ENCODE peak calls at places on chromosome 13, in four cellular contexts. One of them, this sample, is unnamed.

GRCh38 chr13:104253063-104253680 is 1187.0 kb upstream of the SLC10A2 start:
- DNase-seq in HCT116: no peak
- DNase-seq in GM12878: no peak
- DNase-seq in H1: no peak
- DNase-seq in this sample: no peak

GRCh38 chr13:37448072-37448471 is 150.5 kb downstream of the POSTN start:
- DNase-seq in GM12878: no peak
- DNase-seq in HCT116: no peak
- DNase-seq in H1: no peak
- DNase-seq in this sample: no peak

GRCh38 chr13:83221256-83221655 is 661.0 kb downstream of the SLITRK1 start:
- DNase-seq in GM12878: no peak
- DNase-seq in H1: no peak
- DNase-seq in HCT116: no peak
- DNase-seq in this sample: no peak

GRCh38 chr13:23460921-23461320 is 27.4 kb upstream of the SACS start:
- DNase-seq in H1: no peak
- DNase-seq in HCT116: no peak
- DNase-seq in GM12878: no peak
- DNase-seq in this sample: no peak

GRCh38 chr13:19862511-19863313 is 737 bp downstream of the ZMYM5 start:
- DNase-seq in H1: no peak
- DNase-seq in HCT116: no peak
- DNase-seq in GM12878: no peak
- DNase-seq in this sample: peak

GRCh38 chr13:21813844-21814243 is 143.0 kb downstream of the FGF9 start:
- DNase-seq in HCT116: no peak
- DNase-seq in GM12878: no peak
- DNase-seq in H1: no peak
- DNase-seq in this sample: no peak

GRCh38 chr13:89267734-89268133 is 1596.6 kb downstream of the SLITRK5 start:
- DNase-seq in GM12878: no peak
- DNase-seq in HCT116: no peak
- DNase-seq in H1: no peak
- DNase-seq in this sample: no peak

GRCh38 chr13:73741111-73741510 is 393.1 kb downstream of the KLF12 start:
- DNase-seq in HCT116: no peak
- DNase-seq in GM12878: no peak
- DNase-seq in H1: no peak
- DNase-seq in this sample: no peak

GRCh38 chr13:34721631-34722144 is 220.4 kb upstream of the NBEA start:
- DNase-seq in H1: no peak
- DNase-seq in GM12878: no peak
- DNase-seq in HCT116: no peak
- DNase-seq in this sample: no peak

GRCh38 chr13:99214232-99214631 is 13.6 kb downstream of the UBAC2 start:
- DNase-seq in HCT116: no peak
- DNase-seq in GM12878: peak
- DNase-seq in H1: no peak
- DNase-seq in this sample: no peak

GRCh38 chr13:91740811-91741210 is 342.4 kb downstream of the GPC5 start:
- DNase-seq in GM12878: no peak
- DNase-seq in H1: no peak
- DNase-seq in HCT116: no peak
- DNase-seq in this sample: no peak

GRCh38 chr13:108276060-108276459 is 6.5 kb downstream of the TNFSF13B start:
- DNase-seq in HCT116: no peak
- DNase-seq in H1: no peak
- DNase-seq in GM12878: no peak
- DNase-seq in this sample: no peak

GRCh38 chr13:60591348-60591747 is 194.3 kb downstream of the TDRD3 start:
- DNase-seq in GM12878: no peak
- DNase-seq in HCT116: no peak
- DNase-seq in H1: no peak
- DNase-seq in this sample: peak

GRCh38 chr13:56378566-56378965 is 762.2 kb upstream of the PRR20A start:
- DNase-seq in H1: no peak
- DNase-seq in HCT116: no peak
- DNase-seq in GM12878: no peak
- DNase-seq in this sample: peak

GRCh38 chr13:25783480-25784081 is 268.2 kb downstream of the SHISA2 start:
- DNase-seq in H1: no peak
- DNase-seq in GM12878: no peak
- DNase-seq in HCT116: no peak
- DNase-seq in this sample: no peak

GRCh38 chr13:113855012-113855921 is 8.6 kb downstream of the GAS6 start:
- DNase-seq in H1: no peak
- DNase-seq in HCT116: no peak
- DNase-seq in GM12878: no peak
- DNase-seq in this sample: no peak

GRCh38 chr13:31159306-31159705 is 2.4 kb downstream of the HSPH1 start:
- DNase-seq in H1: no peak
- DNase-seq in GM12878: no peak
- DNase-seq in HCT116: no peak
- DNase-seq in this sample: no peak

GRCh38 chr13:23460309-23460708 is 26.8 kb upstream of the SACS start:
- DNase-seq in GM12878: peak
- DNase-seq in HCT116: no peak
- DNase-seq in H1: no peak
- DNase-seq in this sample: no peak

GRCh38 chr13:50682002-50682401 is 161.5 kb downstream of the DLEU7 start:
- DNase-seq in GM12878: no peak
- DNase-seq in H1: no peak
- DNase-seq in HCT116: no peak
- DNase-seq in this sample: no peak

GRCh38 chr13:95122063-95122462 is 179.2 kb downstream of the ABCC4 start:
- DNase-seq in GM12878: no peak
- DNase-seq in H1: no peak
- DNase-seq in HCT116: no peak
- DNase-seq in this sample: no peak

GRCh38 chr13:97944396-97945029 is 9.0 kb upstream of the IPO5 start:
- DNase-seq in HCT116: no peak
- DNase-seq in GM12878: no peak
- DNase-seq in H1: no peak
- DNase-seq in this sample: no peak

GRCh38 chr13:48151343-48151742 is 56.4 kb upstream of the MED4 start:
- DNase-seq in HCT116: no peak
- DNase-seq in H1: no peak
- DNase-seq in GM12878: no peak
- DNase-seq in this sample: no peak

GRCh38 chr13:110309661-110310524 is 2.8 kb downstream of the COL4A2 start:
- DNase-seq in HCT116: no peak
- DNase-seq in H1: no peak
- DNase-seq in GM12878: no peak
- DNase-seq in this sample: no peak

GRCh38 chr13:97306646-97307045 is 84.5 kb downstream of the MBNL2 start:
- DNase-seq in GM12878: no peak
- DNase-seq in H1: no peak
- DNase-seq in HCT116: no peak
- DNase-seq in this sample: no peak

GRCh38 chr13:57627663-57628062 is 3.9 kb upstream of the PCDH17 start:
- DNase-seq in HCT116: no peak
- DNase-seq in GM12878: no peak
- DNase-seq in H1: no peak
- DNase-seq in this sample: peak

GRCh38 chr13:104098421-104098820 is 1032.2 kb upstream of the SLC10A2 start:
- DNase-seq in HCT116: no peak
- DNase-seq in GM12878: no peak
- DNase-seq in H1: no peak
- DNase-seq in this sample: no peak

GRCh38 chr13:75458696-75459422 is 23.1 kb downstream of the TBC1D4 start:
- DNase-seq in GM12878: peak
- DNase-seq in HCT116: no peak
- DNase-seq in H1: no peak
- DNase-seq in this sample: no peak

GRCh38 chr13:39040206-39040605 is 1.9 kb downstream of the NHLRC3 start:
- DNase-seq in H1: no peak
- DNase-seq in GM12878: no peak
- DNase-seq in HCT116: no peak
- DNase-seq in this sample: no peak

GRCh38 chr13:94345374-94346195 is 133.9 kb downstream of the DCT start:
- DNase-seq in HCT116: no peak
- DNase-seq in GM12878: no peak
- DNase-seq in H1: no peak
- DNase-seq in this sample: peak

GRCh38 chr13:44818428-44818827 is 170.8 kb downstream of the NUFIP1 start:
- DNase-seq in H1: no peak
- DNase-seq in GM12878: no peak
- DNase-seq in HCT116: peak
- DNase-seq in this sample: peak

GRCh38 chr13:44818016-44818415 is 171.3 kb downstream of the NUFIP1 start:
- DNase-seq in GM12878: no peak
- DNase-seq in HCT116: no peak
- DNase-seq in H1: no peak
- DNase-seq in this sample: no peak

GRCh38 chr13:44816701-44817684 is 172.3 kb downstream of the NUFIP1 start:
- DNase-seq in GM12878: no peak
- DNase-seq in H1: no peak
- DNase-seq in HCT116: peak
- DNase-seq in this sample: no peak

GRCh38 chr13:44819762-44820161 is 169.5 kb downstream of the NUFIP1 start:
- DNase-seq in H1: no peak
- DNase-seq in GM12878: no peak
- DNase-seq in HCT116: no peak
- DNase-seq in this sample: no peak

GRCh38 chr13:44819245-44819644 is 170.0 kb downstream of the NUFIP1 start:
- DNase-seq in H1: no peak
- DNase-seq in GM12878: no peak
- DNase-seq in HCT116: peak
- DNase-seq in this sample: no peak
- TF ChIP-seq JUND in H1: no peak
- TF ChIP-seq JUND in GM12878: no peak
- TF ChIP-seq JUND in HCT116: peak
- TF ChIP-seq JUND in this sample: no peak

DNA sequence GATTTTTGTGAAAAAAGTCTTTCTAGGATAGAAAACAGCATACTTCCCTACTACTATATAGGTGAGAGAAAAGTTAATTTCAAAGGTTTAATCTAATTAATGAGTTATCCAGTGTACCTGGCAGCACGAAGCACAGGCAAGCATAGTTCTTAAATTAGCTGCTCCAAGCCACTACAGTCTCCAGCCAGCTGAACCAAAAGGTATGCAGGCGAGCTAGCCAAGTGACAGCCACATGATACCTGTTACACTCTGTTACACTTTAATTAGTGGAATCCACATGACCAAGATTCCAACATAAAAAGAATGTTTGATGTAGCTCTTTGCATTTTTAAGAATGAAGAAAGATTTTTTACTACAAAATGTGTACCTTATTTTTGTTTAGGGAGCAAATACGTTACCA is 15.5 kb downstream of the SLC25A30 start:
- DNase-seq in HCT116: no peak
- DNase-seq in H1: no peak
- DNase-seq in GM12878: no peak
- DNase-seq in this sample: no peak
- TF ChIP-seq JUND in HCT116: no peak
- TF ChIP-seq JUND in H1: no peak
- TF ChIP-seq JUND in GM12878: no peak
- TF ChIP-seq JUND in this sample: no peak

GRCh38 chr13:112714366-112714765 is 24.5 kb downstream of the ATP11A start:
- DNase-seq in GM12878: no peak
- DNase-seq in H1: no peak
- DNase-seq in HCT116: no peak
- DNase-seq in this sample: no peak

GRCh38 chr13:112713517-112714253 is 23.8 kb downstream of the ATP11A start:
- DNase-seq in H1: no peak
- DNase-seq in GM12878: no peak
- DNase-seq in HCT116: no peak
- DNase-seq in this sample: no peak

GRCh38 chr13:112711528-112712265 is 21.9 kb downstream of the ATP11A start:
- DNase-seq in GM12878: no peak
- DNase-seq in HCT116: peak
- DNase-seq in H1: peak
- DNase-seq in this sample: no peak

GRCh38 chr13:112710855-112711527 is 21.2 kb downstream of the ATP11A start:
- DNase-seq in H1: no peak
- DNase-seq in GM12878: no peak
- DNase-seq in HCT116: no peak
- DNase-seq in this sample: no peak

GRCh38 chr13:112712451-112712881 is 22.6 kb downstream of the ATP11A start:
- DNase-seq in GM12878: no peak
- DNase-seq in HCT116: no peak
- DNase-seq in H1: no peak
- DNase-seq in this sample: no peak
- TF ChIP-seq JUND in GM12878: no peak
- TF ChIP-seq JUND in HCT116: no peak
- TF ChIP-seq JUND in H1: no peak
- TF ChIP-seq JUND in this sample: no peak

DNA sequence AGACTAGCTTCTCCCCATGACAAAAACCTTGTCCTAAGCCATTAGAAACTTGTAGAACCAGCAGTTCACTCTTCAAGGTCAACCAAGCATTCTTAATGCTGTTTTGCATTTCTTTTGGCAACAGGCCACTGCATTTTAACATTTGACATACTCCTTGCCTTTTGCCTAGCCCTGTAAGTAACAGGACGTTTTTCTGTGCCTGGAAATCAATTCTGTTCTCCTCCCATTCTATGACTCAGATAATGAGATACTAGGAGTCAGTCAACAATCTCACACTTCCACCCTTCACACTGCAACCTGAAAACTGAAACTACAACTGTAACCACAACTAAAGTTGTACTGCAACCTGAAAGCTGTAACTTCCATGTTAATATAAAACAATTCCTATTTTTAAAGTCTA is 268.7 kb downstream of the MZT1 start:
- DNase-seq in HCT116: no peak
- DNase-seq in GM12878: no peak
- DNase-seq in H1: no peak
- DNase-seq in this sample: peak
- TF ChIP-seq JUND in HCT116: no peak
- TF ChIP-seq JUND in GM12878: no peak
- TF ChIP-seq JUND in H1: no peak
- TF ChIP-seq JUND in this sample: no peak

GRCh38 chr13:66138172-66138811 is 1091.8 kb downstream of the PCDH9 start:
- DNase-seq in HCT116: no peak
- DNase-seq in H1: no peak
- DNase-seq in GM12878: peak
- DNase-seq in this sample: no peak
- TF ChIP-seq JUND in HCT116: no peak
- TF ChIP-seq JUND in H1: no peak
- TF ChIP-seq JUND in GM12878: peak
- TF ChIP-seq JUND in this sample: no peak

GRCh38 chr13:112256716-112257497 is 119.2 kb upstream of the SPACA7 start:
- DNase-seq in GM12878: no peak
- DNase-seq in HCT116: no peak
- DNase-seq in H1: no peak
- DNase-seq in this sample: no peak
- TF ChIP-seq JUND in GM12878: no peak
- TF ChIP-seq JUND in HCT116: no peak
- TF ChIP-seq JUND in H1: no peak
- TF ChIP-seq JUND in this sample: no peak

DNA sequence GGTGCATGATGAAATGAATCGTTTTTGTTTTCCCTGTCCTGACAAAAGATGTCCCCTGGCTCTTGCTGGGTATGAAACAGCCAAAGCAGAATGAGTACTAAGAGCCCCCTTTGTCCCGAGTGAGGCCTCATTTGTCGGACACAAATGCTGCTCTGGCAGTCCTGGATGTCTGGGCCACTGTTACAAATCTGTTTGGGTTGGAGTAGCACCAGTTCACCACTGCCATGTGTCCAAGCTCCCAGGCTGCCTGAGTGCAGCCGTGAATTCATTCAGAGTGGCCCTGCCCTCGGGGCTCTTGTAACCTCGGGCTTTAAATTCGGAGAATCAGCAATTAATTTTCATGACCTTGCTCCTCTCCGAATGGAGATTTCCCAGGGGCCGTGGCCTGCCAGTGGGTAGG is 182.4 kb downstream of the NUFIP1 start:
- DNase-seq in HCT116: no peak
- DNase-seq in H1: no peak
- DNase-seq in GM12878: no peak
- DNase-seq in this sample: no peak
- TF ChIP-seq JUND in HCT116: no peak
- TF ChIP-seq JUND in H1: no peak
- TF ChIP-seq JUND in GM12878: no peak
- TF ChIP-seq JUND in this sample: no peak